ENCODE peak calls at places on chromosomes 13 and 19, in seven cellular contexts. C, T, H, X, P, F and A are unnamed samples.

GRCh38 chr19:46746281-46746965 is at the start of gene STRN4:
- DNase-seq in C (peak), T (peak), H (peak), X (peak), P (peak), F (peak), A (peak)

GRCh38 chr13:60226507-60226906 is 62.8 kb upstream of the DIAPH3 start:
- DNase-seq in C (peak), T (peak), H (peak), X (peak), P (no peak), F (no peak), A (no peak)

GRCh38 chr13:97502192-97502591 is 68.2 kb downstream of the RAP2A start:
- DNase-seq in C (no peak), T (no peak), H (no peak), X (no peak), P (no peak), F (no peak), A (no peak)

GRCh38 chr13:49112782-49113525 is 107.2 kb upstream of the MLNR start:
- DNase-seq in C (no peak), T (no peak), H (no peak), X (no peak), P (no peak), F (no peak), A (no peak)

GRCh38 chr13:98909016-98909415 is 68.8 kb downstream of the DOCK9 start:
- DNase-seq in C (no peak), T (no peak), H (no peak), X (no peak), P (no peak), F (no peak), A (no peak)

GRCh38 chr19:9883764-9884163 is 48.6 kb downstream of the PIN1 start:
- DNase-seq in C (no peak), T (no peak), H (no peak), X (no peak), P (no peak), F (no peak), A (no peak)

GRCh38 chr13:93559718-93560117 is 333.1 kb downstream of the GPC6 start:
- DNase-seq in C (peak), T (no peak), H (no peak), X (no peak), P (no peak), F (no peak), A (no peak)

GRCh38 chr19:37957176-37957575 is 50.2 kb downstream of the SIPA1L3 start:
- DNase-seq in C (no peak), T (no peak), H (no peak), X (no peak), P (no peak), F (no peak), A (no peak)

GRCh38 chr13:51912091-51912490 is 50.3 kb downstream of the CCDC70 start:
- DNase-seq in C (peak), T (peak), H (peak), X (no peak), P (no peak), F (no peak), A (no peak)

GRCh38 chr19:28881616-28882015 is 331.3 kb downstream of the UQCRFS1 start:
- DNase-seq in C (no peak), T (no peak), H (no peak), X (no peak), P (no peak), F (no peak), A (no peak)

GRCh38 chr13:40272776-40273139 is 393.7 kb downstream of the FOXO1 start:
- DNase-seq in C (no peak), T (no peak), H (no peak), X (no peak), P (no peak), F (no peak), A (no peak)

GRCh38 chr19:18233224-18233825 is 7.1 kb upstream of the PDE4C start:
- DNase-seq in C (peak), T (peak), H (no peak), X (no peak), P (peak), F (no peak), A (no peak)

GRCh38 chr19:50510121-50510670 is 795 bp downstream of the JOSD2 start:
- DNase-seq in C (no peak), T (no peak), H (peak), X (no peak), P (no peak), F (no peak), A (no peak)

GRCh38 chr19:4058696-4059492 is 7.8 kb downstream of the ZBTB7A start:
- DNase-seq in C (no peak), T (no peak), H (no peak), X (no peak), P (no peak), F (no peak), A (no peak)

GRCh38 chr19:5621311-5621944 is 1.1 kb downstream of the SAFB2 start:
- DNase-seq in C (no peak), T (no peak), H (peak), X (no peak), P (no peak), F (no peak), A (no peak)

GRCh38 chr19:11136400-11137101 is 19.0 kb downstream of the SPC24 start:
- DNase-seq in C (no peak), T (no peak), H (no peak), X (no peak), P (no peak), F (no peak), A (no peak)

GRCh38 chr13:44471686-44472085 is 98.1 kb downstream of the SERP2 start:
- DNase-seq in C (no peak), T (no peak), H (no peak), X (no peak), P (no peak), F (no peak), A (no peak)

GRCh38 chr19:14337510-14337909 is 43.7 kb upstream of the ADGRE5 start:
- DNase-seq in C (peak), T (no peak), H (no peak), X (no peak), P (peak), F (no peak), A (no peak)

GRCh38 chr13:98291658-98292057 is 114.6 kb upstream of the RNF113B start:
- DNase-seq in C (no peak), T (no peak), H (no peak), X (no peak), P (no peak), F (no peak), A (no peak)

GRCh38 chr13:73767747-73768315 is 366.4 kb downstream of the KLF12 start:
- DNase-seq in C (peak), T (peak), H (no peak), X (no peak), P (no peak), F (no peak), A (no peak)

GRCh38 chr19:29672933-29673336 is 7.7 kb downstream of the PLEKHF1 start:
- DNase-seq in C (no peak), T (no peak), H (no peak), X (no peak), P (peak), F (peak), A (no peak)

GRCh38 chr13:113875829-113876228 is 12.0 kb upstream of the GAS6 start:
- DNase-seq in C (no peak), T (no peak), H (no peak), X (no peak), P (no peak), F (no peak), A (no peak)

GRCh38 chr19:1796395-1797142 is 15.5 kb downstream of the ATP8B3 start:
- DNase-seq in C (no peak), T (no peak), H (no peak), X (no peak), P (no peak), F (no peak), A (no peak)

GRCh38 chr19:10961073-10961762 is 388 bp downstream of the SMARCA4 start:
- DNase-seq in C (no peak), T (no peak), H (peak), X (peak), P (no peak), F (no peak), A (no peak)

GRCh38 chr19:7533281-7533819 is 2.2 kb upstream of the PNPLA6 start:
- DNase-seq in C (no peak), T (peak), H (peak), X (no peak), P (no peak), F (no peak), A (no peak)

GRCh38 chr13:23378009-23378632 is 55.4 kb downstream of the SACS start:
- DNase-seq in C (no peak), T (no peak), H (no peak), X (no peak), P (peak), F (peak), A (no peak)

GRCh38 chr19:7492142-7493055 is 3.6 kb upstream of the PEX11G start:
- DNase-seq in C (no peak), T (no peak), H (no peak), X (no peak), P (no peak), F (no peak), A (no peak)

GRCh38 chr13:106182404-106182803 is 353.1 kb downstream of the EFNB2 start:
- DNase-seq in C (no peak), T (no peak), H (no peak), X (no peak), P (no peak), F (no peak), A (no peak)